ENCODE peak calls at places on chromosomes 11 and 22, in seven cellular contexts. X, J, P, Q, Y, V and U are unnamed samples.

GRCh38 chr11:122681731-122682130 is 26.2 kb downstream of the UBASH3B start:
- DNase-seq in X (no peak), J (no peak), P (no peak), Q (no peak), Y (no peak), V (no peak), U (peak; percentile 56)

GRCh38 chr11:65078151-65078550 is 5.7 kb downstream of the CDCA5 start:
- DNase-seq in X (peak; percentile 78), J (peak; percentile 43), P (peak; percentile 55), Q (no peak), Y (peak; percentile 33), V (no peak), U (peak; percentile 41)

GRCh38 chr11:81010631-81011030 is 1569.8 kb upstream of the TENM4 start:
- DNase-seq in X (no peak), J (no peak), P (no peak), Q (no peak), Y (no peak), V (no peak), U (no peak)

GRCh38 chr22:19554834-19555404 is 30.7 kb upstream of the CLDN5 start:
- DNase-seq in X (no peak), J (no peak), P (no peak), Q (no peak), Y (peak; percentile 45), V (no peak), U (peak; percentile 60)

GRCh38 chr11:108647701-108648527 is 17.0 kb upstream of the DDX10 start:
- DNase-seq in X (peak; percentile 58), J (no peak), P (peak; percentile 42), Q (peak; percentile 85), Y (peak; percentile 68), V (peak; percentile 41), U (peak; percentile 82)

GRCh38 chr22:23248583-23248982 is 68.3 kb downstream of the BCR start:
- DNase-seq in X (no peak), J (no peak), P (no peak), Q (peak; percentile 11), Y (no peak), V (no peak), U (peak; percentile 46)

GRCh38 chr11:92976681-92977080 is 7.2 kb downstream of the MTNR1B start:
- DNase-seq in X (no peak), J (no peak), P (no peak), Q (no peak), Y (no peak), V (no peak), U (no peak)

GRCh38 chr22:24510694-24511625 is 15.8 kb downstream of the UPB1 start:
- DNase-seq in X (no peak), J (no peak), P (no peak), Q (no peak), Y (no peak), V (no peak), U (peak; percentile 80)

GRCh38 chr11:16861867-16862266 is 123.4 kb downstream of the C11orf58 start:
- DNase-seq in X (no peak), J (no peak), P (no peak), Q (no peak), Y (no peak), V (no peak), U (no peak)

GRCh38 chr11:20374746-20375305 is 11.3 kb downstream of the HTATIP2 start:
- DNase-seq in X (no peak), J (no peak), P (no peak), Q (no peak), Y (no peak), V (no peak), U (peak; percentile 38)

GRCh38 chr11:126138636-126139540 is 72.6 kb downstream of the RPUSD4 start:
- DNase-seq in X (no peak), J (no peak), P (no peak), Q (peak; percentile 59), Y (no peak), V (no peak), U (no peak)

GRCh38 chr11:103842191-103842590 is 194.2 kb upstream of the DDI1 start:
- DNase-seq in X (no peak), J (no peak), P (no peak), Q (peak; percentile 60), Y (no peak), V (no peak), U (no peak)

GRCh38 chr22:50236731-50237409 is 8.0 kb downstream of the TUBGCP6 start:
- DNase-seq in X (no peak), J (no peak), P (no peak), Q (no peak), Y (no peak), V (no peak), U (no peak)

GRCh38 chr22:39724390-39724789 is 153.8 kb downstream of the CACNA1I start:
- DNase-seq in X (no peak), J (no peak), P (no peak), Q (no peak), Y (no peak), V (no peak), U (peak; percentile 9)

GRCh38 chr11:64000740-64001514 is 14.7 kb downstream of the OTUB1 start:
- DNase-seq in X (no peak), J (no peak), P (no peak), Q (peak; percentile 73), Y (no peak), V (no peak), U (no peak)